ENCODE peak calls at places on chromosomes 16 and 17, in eight cellular contexts. B is DND-41, H is epithelial cell of esophagus, D is progenitor cell of endocrine pancreas, L is uterus, M is GM20000, Z is LNCaP clone FGC, Q is AG09319. K is an unnamed sample.

GRCh38 chr17:412211-413015 is 59.8 kb upstream of the RPH3AL start:
- DNase-seq in B (peak), H (peak), D (no peak), L (peak), M (peak), Z (peak), Q (peak), K (peak)

GRCh38 chr16:57619606-57620315 is 8.7 kb upstream of the ADGRG1 start:
- DNase-seq in B (no peak), H (peak), D (no peak), L (peak), M (no peak), Z (peak), Q (no peak), K (no peak)

GRCh38 chr16:3129137-3130131 is 5.4 kb upstream of the ZNF213 start:
- DNase-seq in B (peak), H (peak), D (peak), L (peak), M (peak), Z (peak), Q (peak), K (peak)

GRCh38 chr16:30108059-30108855 is 5.1 kb downstream of the GDPD3 start:
- DNase-seq in B (no peak), H (no peak), D (no peak), L (no peak), M (no peak), Z (no peak), Q (no peak), K (no peak)

GRCh38 chr16:89410794-89411309 is 79.5 kb downstream of the ANKRD11 start:
- DNase-seq in B (no peak), H (peak), D (no peak), L (no peak), M (no peak), Z (peak), Q (peak), K (peak)

GRCh38 chr16:72291531-72291981 is 119.6 kb upstream of the PMFBP1 start:
- DNase-seq in B (no peak), H (peak), D (no peak), L (no peak), M (no peak), Z (no peak), Q (peak), K (no peak)

GRCh38 chr17:83107656-83108048 is 28.2 kb downstream of the METRNL start:
- DNase-seq in B (peak), H (no peak), D (no peak), L (no peak), M (no peak), Z (no peak), Q (no peak), K (no peak)

GRCh38 chr17:74860999-74861553 is 1.4 kb upstream of the GRIN2C start:
- DNase-seq in B (no peak), H (no peak), D (no peak), L (no peak), M (peak), Z (no peak), Q (no peak), K (no peak)

GRCh38 chr17:8807070-8807550 is 7.9 kb upstream of the MFSD6L start:
- DNase-seq in B (no peak), H (peak), D (no peak), L (no peak), M (peak), Z (no peak), Q (no peak), K (no peak)

GRCh38 chr16:66576306-66576705 is 3.0 kb upstream of the CMTM2 start:
- DNase-seq in B (no peak), H (no peak), D (no peak), L (no peak), M (no peak), Z (no peak), Q (no peak), K (no peak)

GRCh38 chr16:69833791-69834282 is 71.7 kb downstream of the WWP2 start:
- DNase-seq in B (no peak), H (no peak), D (no peak), L (no peak), M (no peak), Z (no peak), Q (no peak), K (no peak)

GRCh38 chr16:11067266-11067665 is 122.9 kb downstream of the CLEC16A start:
- DNase-seq in B (no peak), H (no peak), D (no peak), L (no peak), M (no peak), Z (no peak), Q (no peak), K (no peak)

GRCh38 chr16:15899538-15900100 is 11.2 kb upstream of the CEP20 start:
- DNase-seq in B (peak), H (peak), D (no peak), L (no peak), M (peak), Z (no peak), Q (peak), K (peak)

GRCh38 chr17:962650-963049 is 16.9 kb downstream of the NXN start:
- DNase-seq in B (no peak), H (no peak), D (no peak), L (no peak), M (no peak), Z (no peak), Q (no peak), K (no peak)

GRCh38 chr16:13936596-13937081 is 16.7 kb downstream of the ERCC4 start:
- DNase-seq in B (no peak), H (peak), D (no peak), L (peak), M (no peak), Z (no peak), Q (no peak), K (peak)

GRCh38 chr17:6530324-6530920 is 25.9 kb downstream of the PITPNM3 start:
- DNase-seq in B (no peak), H (no peak), D (no peak), L (no peak), M (no peak), Z (no peak), Q (no peak), K (no peak)

GRCh38 chr16:85176541-85177447 is 64.5 kb upstream of the CIBAR2 start:
- DNase-seq in B (no peak), H (no peak), D (no peak), L (no peak), M (no peak), Z (no peak), Q (no peak), K (no peak)

GRCh38 chr17:42403150-42403549 is 14.9 kb upstream of the STAT3 start:
- DNase-seq in B (peak), H (no peak), D (no peak), L (no peak), M (peak), Z (no peak), Q (no peak), K (peak)

GRCh38 chr17:69043098-69043497 is 17.6 kb downstream of the ABCA9 start:
- DNase-seq in B (no peak), H (no peak), D (no peak), L (no peak), M (no peak), Z (no peak), Q (no peak), K (no peak)

GRCh38 chr17:50047488-50048126 is 8.3 kb upstream of the ITGA3 start:
- DNase-seq in B (no peak), H (peak), D (no peak), L (no peak), M (no peak), Z (no peak), Q (no peak), K (peak)

GRCh38 chr16:73131153-73131862 is 83.4 kb upstream of the ZFHX3 start:
- DNase-seq in B (no peak), H (peak), D (no peak), L (no peak), M (no peak), Z (no peak), Q (no peak), K (no peak)

GRCh38 chr17:3974138-3974687 is 10.0 kb upstream of the ATP2A3 start:
- DNase-seq in B (no peak), H (no peak), D (no peak), L (no peak), M (no peak), Z (no peak), Q (no peak), K (no peak)

GRCh38 chr17:63571632-63572310 is 21.5 kb downstream of the DCAF7 start:
- DNase-seq in B (no peak), H (peak), D (no peak), L (no peak), M (no peak), Z (no peak), Q (peak), K (no peak)

GRCh38 chr16:59394526-59394925 is 660.4 kb upstream of the GOT2 start:
- DNase-seq in B (no peak), H (no peak), D (no peak), L (no peak), M (no peak), Z (no peak), Q (no peak), K (no peak)

GRCh38 chr16:30659507-30660423 is 1.5 kb downstream of the FBRS start:
- DNase-seq in B (peak), H (peak), D (no peak), L (peak), M (peak), Z (no peak), Q (no peak), K (peak)

GRCh38 chr17:28711723-28712036 is at the start of gene PROCA1:
- DNase-seq in B (no peak), H (no peak), D (no peak), L (no peak), M (peak), Z (no peak), Q (no peak), K (peak)

GRCh38 chr16:84800118-84800517 is 19.7 kb upstream of the CRISPLD2 start:
- DNase-seq in B (no peak), H (no peak), D (no peak), L (no peak), M (no peak), Z (no peak), Q (no peak), K (no peak)

GRCh38 chr16:56409195-56409594 is 16.1 kb downstream of the AMFR start:
- DNase-seq in B (no peak), H (peak), D (no peak), L (no peak), M (no peak), Z (peak), Q (no peak), K (no peak)

GRCh38 chr16:77647726-77648125 is 74.6 kb upstream of the NUDT7 start:
- DNase-seq in B (no peak), H (no peak), D (no peak), L (no peak), M (no peak), Z (no peak), Q (no peak), K (no peak)

GRCh38 chr17:66272699-66273390 is 29.6 kb upstream of the PRKCA start:
- DNase-seq in B (no peak), H (peak), D (no peak), L (no peak), M (no peak), Z (no peak), Q (no peak), K (no peak)

GRCh38 chr17:62085511-62086408 is 20.7 kb upstream of the MED13 start:
- DNase-seq in B (no peak), H (no peak), D (no peak), L (no peak), M (no peak), Z (no peak), Q (no peak), K (peak)

GRCh38 chr17:27879987-27880608 is 13.1 kb downstream of the LYRM9 start:
- DNase-seq in B (peak), H (peak), D (peak), L (peak), M (peak), Z (no peak), Q (peak), K (peak)

GRCh38 chr17:32518856-32519768 is 32.3 kb downstream of the CDK5R1 start:
- DNase-seq in B (peak), H (peak), D (peak), L (peak), M (peak), Z (no peak), Q (no peak), K (peak)

GRCh38 chr17:5373112-5373511 is 46.4 kb downstream of the NUP88 start:
- DNase-seq in B (no peak), H (peak), D (no peak), L (no peak), M (peak), Z (no peak), Q (no peak), K (no peak)

GRCh38 chr17:17109231-17109630 is 67.0 kb downstream of the MPRIP start:
- DNase-seq in B (no peak), H (peak), D (no peak), L (no peak), M (no peak), Z (no peak), Q (no peak), K (peak)
- TF ChIP-seq CTCF in B (no peak), H (peak), D (no peak), L (no peak), M (no peak), Z (peak), Q (no peak), K (no peak)

GRCh38 chr17:71828182-71828596 is 292.6 kb upstream of the SOX9 start:
- DNase-seq in B (no peak), H (no peak), D (no peak), L (no peak), M (no peak), Z (no peak), Q (peak), K (no peak)

GRCh38 chr17:71830916-71831315 is 289.9 kb upstream of the SOX9 start:
- DNase-seq in B (no peak), H (no peak), D (no peak), L (no peak), M (no peak), Z (no peak), Q (no peak), K (no peak)
- TF ChIP-seq CTCF in B (no peak), H (no peak), D (peak), L (no peak), M (no peak), Z (peak), Q (no peak), K (no peak)

DNA sequence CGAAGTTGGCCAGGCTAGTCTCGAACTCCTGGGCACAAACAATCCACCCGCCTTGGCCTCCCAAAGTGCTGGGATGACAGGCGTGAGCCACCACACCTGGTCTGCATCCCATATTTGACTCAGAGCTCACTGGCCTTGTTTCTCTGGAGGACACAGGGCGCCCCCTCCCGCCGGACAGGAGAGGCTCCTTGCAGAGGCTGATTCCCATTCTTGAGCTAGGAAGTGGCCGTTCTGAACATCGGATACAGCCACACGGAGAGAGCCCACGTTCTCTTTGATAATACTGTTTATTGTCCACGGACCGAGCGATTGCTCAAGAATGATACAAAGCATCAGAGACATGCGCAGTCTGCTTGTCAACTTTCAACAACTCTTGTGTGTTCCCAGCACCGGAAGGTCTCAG is 12.1 kb upstream of the USP36 start:
- DNase-seq in B (no peak), H (no peak), D (no peak), L (no peak), M (no peak), Z (no peak), Q (no peak), K (no peak)
- TF ChIP-seq CTCF in B (no peak), H (no peak), D (no peak), L (no peak), M (no peak), Z (no peak), Q (no peak), K (no peak)

DNA sequence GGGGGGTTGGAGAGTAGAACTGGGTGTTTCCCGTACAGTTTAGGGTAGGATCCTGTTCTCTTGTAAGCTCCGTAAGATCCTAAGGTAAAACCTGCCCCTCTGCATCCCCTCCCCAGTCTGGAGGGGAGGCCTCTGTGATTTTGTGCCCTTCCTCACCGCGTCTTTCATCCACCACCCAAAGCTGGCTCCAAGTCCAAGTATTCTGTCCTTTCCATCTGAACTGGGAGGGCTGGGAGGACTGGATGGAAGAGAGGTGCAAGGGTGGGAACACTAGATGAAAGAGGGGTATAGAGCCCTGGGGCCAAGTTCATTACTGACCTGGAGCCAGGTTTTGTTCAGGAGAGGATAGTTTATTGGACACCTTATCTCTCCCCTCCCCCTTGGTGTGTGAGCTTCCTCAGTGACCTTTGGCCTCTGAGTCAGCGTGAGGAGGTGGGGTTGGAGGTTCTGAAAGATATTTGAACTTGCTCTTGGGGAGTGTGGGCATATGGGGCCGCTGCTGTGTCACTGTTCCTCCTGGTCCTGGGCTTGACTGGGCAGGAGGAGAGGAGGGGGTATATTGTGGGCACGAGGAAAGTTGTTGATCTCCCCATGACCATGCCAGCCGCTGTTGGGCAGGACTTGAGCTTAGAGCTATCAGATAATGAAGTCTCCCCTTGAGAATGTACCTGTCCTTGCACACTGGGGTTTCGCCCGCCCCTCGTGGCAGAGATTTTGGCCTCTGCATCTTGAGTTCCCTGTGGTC is 1.6 kb downstream of the LASP1 start:
- DNase-seq in B (peak), H (peak), D (no peak), L (peak), M (peak), Z (peak), Q (no peak), K (peak)
- TF ChIP-seq CTCF in B (no peak), H (no peak), D (no peak), L (no peak), M (no peak), Z (peak), Q (no peak), K (peak)

GRCh38 chr16:88195021-88195581 is 187.7 kb upstream of the ZNF469 start:
- DNase-seq in B (no peak), H (no peak), D (no peak), L (no peak), M (no peak), Z (no peak), Q (no peak), K (no peak)

GRCh38 chr16:88196471-88197400 is 186.0 kb upstream of the ZNF469 start:
- DNase-seq in B (no peak), H (no peak), D (no peak), L (no peak), M (no peak), Z (no peak), Q (no peak), K (no peak)

GRCh38 chr16:88195911-88196465 is 186.8 kb upstream of the ZNF469 start:
- DNase-seq in B (no peak), H (no peak), D (no peak), L (no peak), M (peak), Z (no peak), Q (no peak), K (no peak)

GRCh38 chr16:88192601-88193000 is 190.2 kb upstream of the ZNF469 start:
- DNase-seq in B (no peak), H (no peak), D (no peak), L (no peak), M (no peak), Z (no peak), Q (no peak), K (no peak)

GRCh38 chr16:88194397-88195020 is 188.2 kb upstream of the ZNF469 start:
- DNase-seq in B (no peak), H (no peak), D (no peak), L (no peak), M (peak), Z (no peak), Q (no peak), K (no peak)
- TF ChIP-seq CTCF in B (no peak), H (no peak), D (no peak), L (no peak), M (no peak), Z (no peak), Q (no peak), K (no peak)

GRCh38 chr16:813204-813915 is 12.8 kb upstream of the GNG13 start:
- DNase-seq in B (no peak), H (no peak), D (peak), L (no peak), M (peak), Z (no peak), Q (no peak), K (peak)
- TF ChIP-seq CTCF in B (peak), H (peak), D (peak), L (peak), M (peak), Z (peak), Q (peak), K (peak)